ENCODE peak calls at places on chromosomes 2 and 18, in ten cellular contexts. I is AG09319; P is G401; L is AG08396; Y is activated CD8-positive, alpha-beta T cell treated with anti-CD3 and anti-CD28 coated beads for 36 hours; W is T-helper 9 cell; T is fibroblast of the conjunctiva; D is foreskin fibroblast; B is NCI-H1105; H is stimulated activated CD8-positive, alpha-beta memory T cell treated with anti-CD3 and anti-CD28 coated beads, Interleukin-4, amount 100 ng/mL, for 24 hours. K is an unnamed sample.

GRCh38 chr2:127103243-127104165 is 3.5 kb downstream of the BIN1 start:
- DNase-seq in H (no peak), L (no peak), Y (no peak), W (no peak), T (no peak), B (no peak), D (no peak), P (no peak), I (no peak), K (no peak)

GRCh38 chr18:56888978-56889377 is 237.8 kb downstream of the WDR7 start:
- DNase-seq in Y (no peak), B (no peak), W (no peak), I (no peak), D (peak), L (no peak), P (no peak), T (no peak), H (no peak), K (no peak)

GRCh38 chr18:59200787-59201186 is 19.2 kb upstream of the GRP start:
- DNase-seq in W (no peak), D (no peak), P (no peak), B (no peak), H (no peak), L (no peak), Y (no peak), T (no peak), I (no peak), K (no peak)

GRCh38 chr2:133194068-133194655 is 374.1 kb downstream of the NCKAP5 start:
- DNase-seq in T (peak), D (peak), W (no peak), H (no peak), P (no peak), L (no peak), B (no peak), I (no peak), Y (no peak), K (no peak)

GRCh38 chr18:31555971-31556747 is 35.5 kb upstream of the TTR start:
- DNase-seq in I (peak), B (peak), H (no peak), L (peak), D (peak), W (peak), Y (peak), T (peak), P (peak), K (peak)

GRCh38 chr18:9428301-9428706 is 47.0 kb upstream of the RALBP1 start:
- DNase-seq in W (no peak), B (no peak), T (no peak), P (no peak), L (no peak), Y (no peak), D (no peak), I (no peak), H (no peak), K (no peak)

GRCh38 chr2:129733041-129733440 is 246.4 kb upstream of the RAB6C start:
- DNase-seq in T (no peak), I (no peak), P (no peak), B (no peak), W (no peak), L (no peak), Y (no peak), D (no peak), H (no peak), K (no peak)

GRCh38 chr2:205287316-205287715 is 395.0 kb upstream of the NRP2 start:
- DNase-seq in B (no peak), H (no peak), D (peak), I (no peak), W (no peak), L (no peak), P (no peak), T (no peak), Y (no peak), K (no peak)

GRCh38 chr2:25086070-25086560 is 44.2 kb downstream of the EFR3B start:
- DNase-seq in H (no peak), I (no peak), P (no peak), W (no peak), L (no peak), D (no peak), B (no peak), Y (no peak), T (no peak), K (no peak)

GRCh38 chr2:148860037-148860436 is 15.0 kb upstream of the KIF5C start:
- DNase-seq in T (no peak), H (no peak), W (no peak), L (no peak), D (no peak), I (no peak), P (no peak), B (no peak), Y (no peak), K (no peak)

GRCh38 chr2:236743623-236744280 is 174.1 kb downstream of the ACKR3 start:
- DNase-seq in D (peak), P (peak), L (no peak), I (peak), W (no peak), H (no peak), B (no peak), T (peak), Y (no peak), K (peak)